ENCODE peak calls at places on chromosomes 1 and 21, in ten cellular contexts. H is cardiac muscle cell, C is transverse colon, S is adrenal gland, Z is epithelial cell of esophagus, X is neural progenitor cell, R is uterus, Y is astrocyte of the spinal cord, J is testis, K is Panc1. N is an unnamed sample.

GRCh38 chr1:53316058-53316741 is 11.7 kb downstream of the LRP8 start:
- DNase-seq in H (no peak), C (peak), S (no peak), Z (no peak), X (peak), R (no peak), Y (no peak), J (no peak), K (no peak), N (no peak)

GRCh38 chr1:46065405-46065804 is 67.0 kb downstream of the PIK3R3 start:
- DNase-seq in H (no peak), C (no peak), S (no peak), Z (peak), X (no peak), R (no peak), Y (no peak), J (no peak), K (no peak), N (peak)

GRCh38 chr1:236997882-236998281 is 6.4 kb downstream of the MT1HL1 start:
- DNase-seq in H (peak), C (no peak), S (no peak), Z (peak), X (no peak), R (no peak), Y (no peak), J (no peak), K (no peak), N (no peak)

GRCh38 chr1:38741341-38741740 is 118.2 kb downstream of the RRAGC start:
- DNase-seq in H (peak), C (no peak), S (no peak), Z (peak), X (peak), R (no peak), Y (no peak), J (no peak), K (no peak), N (no peak)

GRCh38 chr1:153122831-153123421 is 9.6 kb upstream of the SPRR2F start:
- DNase-seq in H (peak), C (no peak), S (no peak), Z (peak), X (peak), R (no peak), Y (no peak), J (peak), K (no peak), N (no peak)

GRCh38 chr1:69919129-69919921 is 286.1 kb downstream of the LRRC40 start:
- DNase-seq in H (no peak), C (no peak), S (no peak), Z (no peak), X (no peak), R (no peak), Y (no peak), J (peak), K (no peak), N (no peak)

GRCh38 chr1:87928623-87929022 is 599.9 kb downstream of the LMO4 start:
- DNase-seq in H (no peak), C (no peak), S (no peak), Z (no peak), X (no peak), R (no peak), Y (no peak), J (no peak), K (no peak), N (no peak)

GRCh38 chr1:42973304-42973703 is 14.6 kb upstream of the SLC2A1 start:
- DNase-seq in H (no peak), C (peak), S (no peak), Z (no peak), X (no peak), R (no peak), Y (no peak), J (no peak), K (no peak), N (no peak)

GRCh38 chr1:86218859-86219258 is 62.3 kb upstream of the COL24A1 start:
- DNase-seq in H (no peak), C (no peak), S (no peak), Z (no peak), X (no peak), R (no peak), Y (no peak), J (no peak), K (no peak), N (no peak)

GRCh38 chr1:9823943-9824701 is at the start of gene CLSTN1:
- DNase-seq in H (peak), C (peak), S (peak), Z (peak), X (peak), R (peak), Y (peak), J (peak), K (no peak), N (peak)

GRCh38 chr1:9823693-9823942 is 147 bp downstream of the CLSTN1 start:
- DNase-seq in H (no peak), C (no peak), S (no peak), Z (no peak), X (no peak), R (no peak), Y (no peak), J (no peak), K (no peak), N (no peak)

GRCh38 chr1:9825101-9826074 is 1.6 kb upstream of the CLSTN1 start:
- DNase-seq in H (peak), C (peak), S (peak), Z (peak), X (peak), R (peak), Y (peak), J (peak), K (peak), N (peak)

GRCh38 chr1:9826087-9826486 is 2.3 kb upstream of the CLSTN1 start:
- DNase-seq in H (no peak), C (no peak), S (no peak), Z (no peak), X (no peak), R (no peak), Y (no peak), J (no peak), K (no peak), N (no peak)

DNA sequence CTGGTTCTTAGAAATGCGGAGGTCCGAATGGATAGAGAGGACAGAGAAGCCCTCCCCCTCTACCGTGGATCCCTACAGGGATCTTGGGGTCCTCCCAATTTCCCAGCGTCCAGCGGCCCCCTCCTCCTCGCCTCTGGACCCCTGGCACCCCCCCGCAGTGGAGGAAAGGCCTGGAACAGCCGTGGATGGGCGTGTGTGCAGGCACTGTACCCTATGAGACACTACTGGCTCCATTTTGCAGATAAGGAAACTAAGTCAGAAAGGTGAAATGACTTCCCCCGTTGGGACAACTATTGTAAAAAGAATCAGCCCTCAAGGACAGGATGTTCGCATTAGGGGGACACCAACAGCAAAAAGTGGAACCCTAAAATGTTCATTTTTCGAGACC is 931 bp upstream of the CLSTN1 start:
- DNase-seq in H (no peak), C (no peak), S (no peak), Z (no peak), X (no peak), R (no peak), Y (no peak), J (no peak), K (no peak), N (no peak)
- H3K4me3 ChIP-seq in H (peak), C (peak), S (no peak), Z (no peak), X (peak), R (peak), Y (peak), J (peak), K (peak), N (peak)

GRCh38 chr1:154791292-154792278 is 78.5 kb downstream of the KCNN3 start:
- DNase-seq in H (no peak), C (peak), S (no peak), Z (peak), X (no peak), R (peak), Y (peak), J (no peak), K (no peak), N (peak)
- TF ChIP-seq CTCF in H (no peak), C (no peak), S (no peak), Z (no peak), X (no peak), R (no peak), Y (no peak), J (no peak), K (no peak), N (no peak)

GRCh38 chr1:17538428-17539130 is 919 bp upstream of the ARHGEF10L start:
- DNase-seq in H (peak), C (no peak), S (no peak), Z (no peak), X (peak), R (peak), Y (no peak), J (peak), K (no peak), N (no peak)

GRCh38 chr1:17539526-17540254 is at the start of gene ARHGEF10L:
- DNase-seq in H (peak), C (no peak), S (no peak), Z (no peak), X (peak), R (no peak), Y (no peak), J (peak), K (no peak), N (no peak)

GRCh38 chr1:17542696-17543095 is 3.2 kb downstream of the ARHGEF10L start:
- DNase-seq in H (no peak), C (peak), S (no peak), Z (no peak), X (no peak), R (no peak), Y (no peak), J (no peak), K (no peak), N (no peak)

GRCh38 chr1:17539202-17539525 is 334 bp upstream of the ARHGEF10L start:
- DNase-seq in H (no peak), C (no peak), S (no peak), Z (no peak), X (no peak), R (no peak), Y (no peak), J (no peak), K (no peak), N (no peak)

DNA sequence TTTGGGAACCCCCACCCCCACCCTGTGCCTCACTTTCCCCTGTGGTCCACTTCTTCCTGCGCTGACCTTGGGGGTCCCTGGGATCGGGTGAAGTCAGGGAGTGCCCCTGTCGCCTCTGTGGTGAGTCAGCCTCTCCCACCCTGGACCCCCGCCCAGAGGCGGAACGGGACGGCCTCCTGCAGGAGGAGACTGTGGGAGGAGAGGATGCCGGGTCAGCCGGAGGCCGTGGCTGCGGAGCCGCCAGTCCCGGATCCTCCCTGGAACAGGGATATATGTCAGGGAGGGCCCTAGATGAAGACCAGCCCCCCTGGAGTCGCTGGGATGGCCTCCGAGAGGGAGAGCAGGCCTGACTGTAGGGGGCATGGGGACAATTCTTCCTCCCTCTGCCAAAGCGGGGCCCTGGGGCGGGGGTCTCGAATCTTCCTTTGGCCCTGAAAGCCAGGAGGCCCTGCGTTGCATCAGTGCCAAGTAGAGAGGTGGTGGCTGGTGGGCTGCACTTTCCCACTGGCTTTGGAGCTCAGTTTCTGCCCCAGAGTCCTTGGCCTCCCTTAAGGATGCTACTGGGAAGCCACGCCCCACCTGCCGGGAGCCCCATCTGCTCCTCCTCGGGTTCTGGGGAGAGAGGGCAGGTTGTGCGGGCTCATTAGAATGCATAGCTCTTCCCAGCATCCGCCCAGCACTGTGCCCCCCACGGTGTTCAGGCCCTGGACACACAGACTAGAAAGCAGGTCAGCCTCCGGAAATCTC is 930 bp downstream of the ARHGEF10L start:
- DNase-seq in H (peak), C (no peak), S (peak), Z (no peak), X (peak), R (peak), Y (peak), J (peak), K (no peak), N (peak)
- H3K4me3 ChIP-seq in H (peak), C (peak), S (peak), Z (peak), X (peak), R (peak), Y (peak), J (peak), K (peak), N (peak)

GRCh38 chr1:116306102-116306501 is 66.9 kb upstream of the ATP1A1 start:
- DNase-seq in H (no peak), C (no peak), S (no peak), Z (no peak), X (no peak), R (no peak), Y (no peak), J (no peak), K (no peak), N (no peak)
- TF ChIP-seq CTCF in H (no peak), C (no peak), S (no peak), Z (no peak), X (no peak), R (no peak), Y (no peak), J (no peak), K (no peak), N (no peak)

DNA sequence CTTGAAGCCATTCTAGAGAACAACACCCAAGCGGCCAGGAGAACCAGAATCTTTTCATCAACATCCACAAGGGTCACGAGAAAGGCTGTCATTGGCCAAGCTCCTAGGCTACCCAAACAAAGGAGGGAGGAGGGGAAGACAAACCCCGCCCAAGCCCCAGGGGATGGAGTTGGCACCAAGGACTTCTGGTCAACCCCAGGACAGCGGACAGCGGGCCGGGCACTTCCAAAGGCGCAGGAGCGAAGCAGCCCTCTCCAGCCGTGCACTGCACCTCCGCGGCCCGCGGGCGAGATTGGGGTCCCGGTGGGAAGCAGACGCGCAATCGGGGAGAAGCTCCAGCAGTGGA is at the start of gene CLIC6:
- DNase-seq in H (peak), C (peak), S (no peak), Z (no peak), X (peak), R (no peak), Y (no peak), J (no peak), K (no peak), N (no peak)
- H3K4me3 ChIP-seq in H (peak), C (peak), S (no peak), Z (no peak), X (peak), R (peak), Y (no peak), J (peak), K (peak), N (no peak)

DNA sequence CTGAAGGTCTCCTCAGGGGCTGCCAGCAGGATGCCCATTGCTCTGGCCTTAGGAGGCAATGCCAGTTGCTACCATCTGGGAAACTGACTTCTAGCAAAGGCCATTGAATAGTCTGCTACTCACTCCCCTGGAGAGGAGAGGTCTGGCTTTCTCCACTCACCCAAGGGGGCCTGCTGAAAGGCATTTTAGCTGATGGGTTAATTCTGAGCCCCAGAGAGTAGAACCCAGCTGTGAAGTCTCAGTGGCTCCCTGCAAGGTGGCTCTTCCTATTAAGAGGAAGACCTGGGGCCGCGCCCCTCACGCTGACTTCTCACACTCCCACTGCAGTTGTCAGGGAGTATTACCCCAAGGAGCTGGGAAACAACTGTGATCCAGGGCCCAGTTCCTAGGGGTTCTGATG is 213.3 kb upstream of the GALNT2 start:
- DNase-seq in H (no peak), C (no peak), S (no peak), Z (no peak), X (no peak), R (no peak), Y (no peak), J (no peak), K (no peak), N (no peak)
- TF ChIP-seq CTCF in H (no peak), C (no peak), S (no peak), Z (no peak), X (no peak), R (no peak), Y (no peak), J (no peak), K (no peak), N (no peak)